ENCODE peak calls at places on chromosome 4, in four cellular contexts. L is T-helper 9 cell; Z is stimulated activated CD8-positive, alpha-beta memory T cell treated with anti-CD3 and anti-CD28 coated beads, Interleukin-15, amount 100 ng/mL, for 24 hours; Y is T-cell. C is an unnamed sample.

GRCh38 chr4:140635606-140636005 is 66.8 kb upstream of the UCP1 start:
- DNase-seq in L (no peak), Z (no peak), Y (no peak), C (peak)

GRCh38 chr4:107906458-107907100 is 24.8 kb upstream of the CYP2U1 start:
- DNase-seq in L (no peak), Z (no peak), Y (no peak), C (no peak)

GRCh38 chr4:107183155-107183774 is 147.2 kb upstream of the DKK2 start:
- DNase-seq in L (no peak), Z (no peak), Y (no peak), C (peak)

GRCh38 chr4:16109256-16109655 is 25.4 kb upstream of the PROM1 start:
- DNase-seq in L (no peak), Z (no peak), Y (no peak), C (no peak)

GRCh38 chr4:99062120-99062519 is 26.5 kb downstream of the ADH5 start:
- DNase-seq in L (no peak), Z (no peak), Y (no peak), C (no peak)

GRCh38 chr4:24243641-24244040 is 340.7 kb downstream of the DHX15 start:
- DNase-seq in L (no peak), Z (no peak), Y (no peak), C (no peak)

GRCh38 chr4:18042012-18042411 is 20.5 kb upstream of the LCORL start:
- DNase-seq in L (no peak), Z (no peak), Y (no peak), C (no peak)

GRCh38 chr4:87009095-87009648 is 74.4 kb downstream of the AFF1 start:
- DNase-seq in L (no peak), Z (no peak), Y (no peak), C (no peak)

GRCh38 chr4:20840648-20841190 is 140.5 kb downstream of the PACRGL start:
- DNase-seq in L (no peak), Z (no peak), Y (no peak), C (peak)

GRCh38 chr4:94695389-94695788 is 62.4 kb upstream of the BMPR1B start:
- DNase-seq in L (no peak), Z (no peak), Y (no peak), C (no peak)

GRCh38 chr4:61202100-61202637 is 2.0 kb downstream of the ADGRL3 start:
- DNase-seq in L (no peak), Z (no peak), Y (no peak), C (peak)

GRCh38 chr4:91099666-91100065 is 972.5 kb downstream of the CCSER1 start:
- DNase-seq in L (no peak), Z (no peak), Y (no peak), C (no peak)